ENCODE peak calls at places on chromosomes 1 and 21, in four cellular contexts. P is mesenchymal stem cell; L is stimulated activated CD4-positive, alpha-beta T cell treated with anti-CD3 and anti-CD28 coated beads, Interleukin-15, amount 100 ng/mL, for 24 hours; C is putamen. F is an unnamed sample.

GRCh38 chr1:19368050-19368449 is 55.9 kb downstream of the SLC66A1 start:
- DNase-seq in L (no peak), P (no peak), C (no peak), F (no peak)

GRCh38 chr21:33064623-33064996 is 5.3 kb upstream of the OLIG1 start:
- DNase-seq in P (no peak), L (no peak), C (peak; percentile 63), F (no peak)

GRCh38 chr1:63746129-63746864 is 27.5 kb upstream of the ROR1 start:
- DNase-seq in C (peak; percentile 63), P (peak; percentile 45), L (peak; percentile 64), F (peak; percentile 63)

GRCh38 chr21:45747802-45748445 is 104.4 kb downstream of the PCBP3 start:
- DNase-seq in C (peak; percentile 42), L (no peak), P (peak; percentile 36), F (no peak)

GRCh38 chr1:202811296-202812175 is 782 bp downstream of the PCAT6 start:
- DNase-seq in C (no peak), L (peak; percentile 58), P (peak; percentile 22), F (no peak)

GRCh38 chr1:10733967-10734366 is 62.5 kb downstream of the CASZ1 start:
- DNase-seq in C (no peak), P (no peak), L (peak; percentile 64), F (peak; percentile 64)

GRCh38 chr1:45930258-45931150 is 127.1 kb downstream of the MAST2 start:
- DNase-seq in C (no peak), L (no peak), P (no peak), F (no peak)

GRCh38 chr1:78607944-78608343 is 12.3 kb upstream of the IFI44L start:
- DNase-seq in L (no peak), P (no peak), C (no peak), F (no peak)

GRCh38 chr1:50665413-50665812 is 242.2 kb upstream of the DMRTA2 start:
- DNase-seq in L (no peak), C (no peak), P (peak; percentile 64), F (no peak)

GRCh38 chr1:113917400-113918082 is 11.6 kb upstream of the HIPK1 start:
- DNase-seq in P (peak; percentile 38), C (no peak), L (no peak), F (no peak)

GRCh38 chr1:110155878-110156522 is 5.7 kb downstream of the SLC6A17 start:
- DNase-seq in L (peak; percentile 59), C (no peak), P (peak; percentile 56), F (peak; percentile 43)

GRCh38 chr21:36994501-36995189 is 11.9 kb upstream of the RIPPLY3 start:
- DNase-seq in L (peak; percentile 64), P (no peak), C (no peak), F (no peak)

GRCh38 chr1:156660752-156661112 is 16.5 kb downstream of the NES start:
- DNase-seq in L (no peak), P (no peak), C (no peak), F (no peak)